ENCODE peak calls at places on chromosome 18, in four cellular contexts. One of them, this sample, is unnamed.

GRCh38 chr18:70335892-70336726 is 47.3 kb downstream of the SOCS6 start:
- DNase-seq in K562: no peak
- DNase-seq in A549: peak
- DNase-seq in HepG2: peak
- DNase-seq in this sample: no peak

GRCh38 chr18:79496978-79497637 is 101.4 kb downstream of the NFATC1 start:
- DNase-seq in HepG2: no peak
- DNase-seq in A549: no peak
- DNase-seq in K562: no peak
- DNase-seq in this sample: no peak

GRCh38 chr18:32918692-32919250 is 145.9 kb upstream of the KLHL14 start:
- DNase-seq in A549: no peak
- DNase-seq in HepG2: no peak
- DNase-seq in K562: no peak
- DNase-seq in this sample: no peak

GRCh38 chr18:77495982-77496690 is 246.5 kb downstream of the GALR1 start:
- DNase-seq in A549: no peak
- DNase-seq in K562: no peak
- DNase-seq in HepG2: no peak
- DNase-seq in this sample: no peak

GRCh38 chr18:25005602-25006375 is 346.2 kb downstream of the ZNF521 start:
- DNase-seq in A549: no peak
- DNase-seq in HepG2: no peak
- DNase-seq in K562: no peak
- DNase-seq in this sample: no peak

GRCh38 chr18:3806656-3807055 is 356.7 kb downstream of the TGIF1 start:
- DNase-seq in A549: no peak
- DNase-seq in K562: no peak
- DNase-seq in HepG2: no peak
- DNase-seq in this sample: no peak

GRCh38 chr18:72460210-72460680 is 83.9 kb downstream of the CBLN2 start:
- DNase-seq in HepG2: no peak
- DNase-seq in K562: no peak
- DNase-seq in A549: peak
- DNase-seq in this sample: no peak

GRCh38 chr18:35418610-35419009 is 41.5 kb upstream of the ZNF396 start:
- DNase-seq in A549: no peak
- DNase-seq in HepG2: no peak
- DNase-seq in K562: no peak
- DNase-seq in this sample: no peak

GRCh38 chr18:78762753-78763152 is 216.9 kb upstream of the SALL3 start:
- DNase-seq in HepG2: no peak
- DNase-seq in K562: no peak
- DNase-seq in A549: no peak
- DNase-seq in this sample: no peak

GRCh38 chr18:29285471-29285870 is 1108.5 kb upstream of the CDH2 start:
- DNase-seq in HepG2: no peak
- DNase-seq in K562: no peak
- DNase-seq in A549: no peak
- DNase-seq in this sample: no peak

GRCh38 chr18:31555971-31556747 is 35.5 kb upstream of the TTR start:
- DNase-seq in K562: peak
- DNase-seq in HepG2: peak
- DNase-seq in A549: peak
- DNase-seq in this sample: peak

GRCh38 chr18:79685281-79685680 is 5.7 kb downstream of the CTDP1 start:
- DNase-seq in K562: no peak
- DNase-seq in HepG2: no peak
- DNase-seq in A549: no peak
- DNase-seq in this sample: no peak

GRCh38 chr18:52160652-52161051 is 179.3 kb upstream of the DCC start:
- DNase-seq in A549: peak
- DNase-seq in K562: no peak
- DNase-seq in HepG2: no peak
- DNase-seq in this sample: no peak

GRCh38 chr18:24942144-24942543 is 409.8 kb downstream of the ZNF521 start:
- DNase-seq in K562: no peak
- DNase-seq in HepG2: no peak
- DNase-seq in A549: no peak
- DNase-seq in this sample: no peak

GRCh38 chr18:26650310-26651285 is 102.2 kb upstream of the KCTD1 start:
- DNase-seq in A549: no peak
- DNase-seq in K562: no peak
- DNase-seq in HepG2: no peak
- DNase-seq in this sample: no peak

GRCh38 chr18:36737321-36737720 is 91.5 kb downstream of the TPGS2 start:
- DNase-seq in K562: no peak
- DNase-seq in HepG2: no peak
- DNase-seq in A549: no peak
- DNase-seq in this sample: no peak

GRCh38 chr18:32244863-32245262 is 55.0 kb downstream of the MEP1B start:
- DNase-seq in K562: no peak
- DNase-seq in HepG2: no peak
- DNase-seq in A549: no peak
- DNase-seq in this sample: no peak

GRCh38 chr18:76610933-76611749 is 116.1 kb upstream of the ZNF516 start:
- DNase-seq in HepG2: no peak
- DNase-seq in K562: no peak
- DNase-seq in A549: no peak
- DNase-seq in this sample: no peak

GRCh38 chr18:64410685-64411084 is 261.8 kb upstream of the LINC00305 start:
- DNase-seq in K562: no peak
- DNase-seq in HepG2: no peak
- DNase-seq in A549: no peak
- DNase-seq in this sample: no peak

GRCh38 chr18:12946549-12947354 is 1.1 kb upstream of the SEH1L start:
- DNase-seq in HepG2: peak
- DNase-seq in A549: peak
- DNase-seq in K562: peak
- DNase-seq in this sample: no peak

GRCh38 chr18:10353791-10354190 is 100.6 kb upstream of the APCDD1 start:
- DNase-seq in A549: no peak
- DNase-seq in K562: no peak
- DNase-seq in HepG2: no peak
- DNase-seq in this sample: no peak

GRCh38 chr18:25896956-25897355 is 193.5 kb downstream of the SS18 start:
- DNase-seq in HepG2: no peak
- DNase-seq in A549: no peak
- DNase-seq in K562: no peak
- DNase-seq in this sample: no peak

GRCh38 chr18:48336332-48336731 is 72.9 kb downstream of the ZBTB7C start:
- DNase-seq in A549: no peak
- DNase-seq in K562: no peak
- DNase-seq in HepG2: no peak
- DNase-seq in this sample: no peak

GRCh38 chr18:29874519-29875098 is 1167.9 kb downstream of the DSC3 start:
- DNase-seq in A549: peak
- DNase-seq in HepG2: peak
- DNase-seq in K562: peak
- DNase-seq in this sample: no peak

GRCh38 chr18:9321709-9322108 is 12.9 kb upstream of the TWSG1 start:
- DNase-seq in K562: no peak
- DNase-seq in HepG2: no peak
- DNase-seq in A549: no peak
- DNase-seq in this sample: no peak

GRCh38 chr18:70245941-70246537 is 40.6 kb upstream of the RTTN start:
- DNase-seq in K562: no peak
- DNase-seq in HepG2: no peak
- DNase-seq in A549: no peak
- DNase-seq in this sample: no peak

GRCh38 chr18:78647018-78647417 is 332.6 kb upstream of the SALL3 start:
- DNase-seq in HepG2: no peak
- DNase-seq in A549: no peak
- DNase-seq in K562: no peak
- DNase-seq in this sample: no peak

GRCh38 chr18:22465859-22466602 is 48.3 kb upstream of the CTAGE1 start:
- DNase-seq in K562: peak
- DNase-seq in A549: peak
- DNase-seq in HepG2: peak
- DNase-seq in this sample: no peak

GRCh38 chr18:75837316-75837715 is 409.8 kb upstream of the SMIM21 start:
- DNase-seq in A549: no peak
- DNase-seq in K562: no peak
- DNase-seq in HepG2: no peak
- DNase-seq in this sample: no peak

GRCh38 chr18:78859686-78860085 is 119.9 kb upstream of the SALL3 start:
- DNase-seq in A549: no peak
- DNase-seq in HepG2: no peak
- DNase-seq in K562: no peak
- DNase-seq in this sample: no peak

GRCh38 chr18:6484659-6485058 is 69.9 kb upstream of the L3MBTL4 start:
- DNase-seq in HepG2: peak
- DNase-seq in K562: no peak
- DNase-seq in A549: no peak
- DNase-seq in this sample: no peak
- TF ChIP-seq MAX in HepG2: no peak
- TF ChIP-seq MAX in K562: no peak
- TF ChIP-seq MAX in A549: no peak
- TF ChIP-seq MAX in this sample: no peak

GRCh38 chr18:49668583-49669290 is 106.9 kb downstream of the LIPG start:
- DNase-seq in HepG2: peak
- DNase-seq in K562: no peak
- DNase-seq in A549: no peak
- DNase-seq in this sample: no peak

GRCh38 chr18:49677081-49677480 is 115.2 kb downstream of the LIPG start:
- DNase-seq in HepG2: no peak
- DNase-seq in A549: no peak
- DNase-seq in K562: no peak
- DNase-seq in this sample: no peak

GRCh38 chr18:49672853-49673252 is 111.0 kb downstream of the LIPG start:
- DNase-seq in HepG2: no peak
- DNase-seq in K562: no peak
- DNase-seq in A549: no peak
- DNase-seq in this sample: no peak

GRCh38 chr18:49669403-49669802 is 107.5 kb downstream of the LIPG start:
- DNase-seq in K562: no peak
- DNase-seq in A549: no peak
- DNase-seq in HepG2: no peak
- DNase-seq in this sample: no peak

GRCh38 chr18:49673281-49673680 is 111.4 kb downstream of the LIPG start:
- DNase-seq in K562: no peak
- DNase-seq in HepG2: no peak
- DNase-seq in A549: no peak
- DNase-seq in this sample: no peak
- TF ChIP-seq POLR2AphosphoS2 in K562: no peak
- TF ChIP-seq POLR2AphosphoS2 in HepG2: no peak
- TF ChIP-seq POLR2AphosphoS2 in A549: no peak
- TF ChIP-seq POLR2AphosphoS2 in this sample: no peak

GRCh38 chr18:23703057-23703986 is 14.1 kb downstream of the LAMA3 start:
- DNase-seq in HepG2: peak
- DNase-seq in A549: peak
- DNase-seq in K562: peak
- DNase-seq in this sample: no peak
- TF ChIP-seq MAX in HepG2: no peak
- TF ChIP-seq MAX in A549: no peak
- TF ChIP-seq MAX in K562: no peak
- TF ChIP-seq MAX in this sample: no peak

GRCh38 chr18:11857177-11857887 is 6.1 kb downstream of the CHMP1B start:
- DNase-seq in K562: peak
- DNase-seq in HepG2: peak
- DNase-seq in A549: peak
- DNase-seq in this sample: no peak

GRCh38 chr18:11859903-11860407 is 8.7 kb downstream of the CHMP1B start:
- DNase-seq in K562: peak
- DNase-seq in A549: peak
- DNase-seq in HepG2: peak
- DNase-seq in this sample: no peak

GRCh38 chr18:11860594-11861450 is 9.6 kb downstream of the CHMP1B start:
- DNase-seq in HepG2: peak
- DNase-seq in K562: no peak
- DNase-seq in A549: no peak
- DNase-seq in this sample: no peak

GRCh38 chr18:11861583-11862288 is 10.5 kb downstream of the CHMP1B start:
- DNase-seq in HepG2: peak
- DNase-seq in K562: no peak
- DNase-seq in A549: no peak
- DNase-seq in this sample: no peak

GRCh38 chr18:11859282-11859797 is 8.1 kb downstream of the CHMP1B start:
- DNase-seq in A549: peak
- DNase-seq in HepG2: no peak
- DNase-seq in K562: no peak
- DNase-seq in this sample: no peak
- TF ChIP-seq POLR2AphosphoS2 in A549: no peak
- TF ChIP-seq POLR2AphosphoS2 in HepG2: no peak
- TF ChIP-seq POLR2AphosphoS2 in K562: no peak
- TF ChIP-seq POLR2AphosphoS2 in this sample: no peak

DNA sequence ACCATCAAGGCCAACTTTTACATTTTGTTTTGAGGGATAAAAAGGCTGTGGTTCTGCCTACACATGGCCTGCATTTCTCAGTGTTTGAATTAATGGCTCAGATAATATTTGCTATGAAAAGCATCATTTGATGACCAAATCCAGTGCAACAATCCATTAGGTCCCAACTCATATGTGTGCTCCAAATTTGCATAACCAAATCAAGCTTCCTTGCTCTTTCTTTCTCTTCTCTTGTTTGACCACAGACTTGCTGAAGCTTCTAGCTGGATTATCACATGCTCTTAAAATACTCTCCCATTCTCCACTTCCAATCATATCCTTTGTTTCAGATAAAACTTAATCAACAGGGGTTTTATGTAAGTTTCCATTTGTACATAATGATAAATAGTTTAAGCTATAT is 147.0 kb downstream of the TCF4 start:
- DNase-seq in HepG2: no peak
- DNase-seq in A549: no peak
- DNase-seq in K562: no peak
- DNase-seq in this sample: no peak
- TF ChIP-seq MAX in HepG2: no peak
- TF ChIP-seq MAX in A549: no peak
- TF ChIP-seq MAX in K562: no peak
- TF ChIP-seq MAX in this sample: no peak

GRCh38 chr18:57052759-57053158 is 94.1 kb upstream of the BOD1L2 start:
- DNase-seq in HepG2: no peak
- DNase-seq in K562: no peak
- DNase-seq in A549: no peak
- DNase-seq in this sample: no peak

GRCh38 chr18:57050314-57050949 is 96.5 kb upstream of the BOD1L2 start:
- DNase-seq in A549: no peak
- DNase-seq in K562: no peak
- DNase-seq in HepG2: peak
- DNase-seq in this sample: no peak

GRCh38 chr18:57052173-57052572 is 94.7 kb upstream of the BOD1L2 start:
- DNase-seq in HepG2: no peak
- DNase-seq in K562: no peak
- DNase-seq in A549: no peak
- DNase-seq in this sample: no peak

GRCh38 chr18:57051019-57051418 is 95.9 kb upstream of the BOD1L2 start:
- DNase-seq in HepG2: no peak
- DNase-seq in A549: no peak
- DNase-seq in K562: no peak
- DNase-seq in this sample: no peak

GRCh38 chr18:57051586-57052044 is 95.3 kb upstream of the BOD1L2 start:
- DNase-seq in A549: no peak
- DNase-seq in K562: peak
- DNase-seq in HepG2: no peak
- DNase-seq in this sample: peak
- TF ChIP-seq POLR2AphosphoS2 in A549: no peak
- TF ChIP-seq POLR2AphosphoS2 in K562: no peak
- TF ChIP-seq POLR2AphosphoS2 in HepG2: no peak
- TF ChIP-seq POLR2AphosphoS2 in this sample: no peak

This sample was measured in GM12878.